ENCODE peak calls at places on chromosomes 13 and 19, in four cellular contexts. O is lower leg skin, R is mucosa of descending colon, M is left lung. G is an unnamed sample.

GRCh38 chr13:77697208-77698103 is at the start of gene SLAIN1:
- DNase-seq in R (peak), M (peak), O (peak), G (no peak)

GRCh38 chr13:96053003-96053703 is at the start of gene UGGT2:
- DNase-seq in O (peak), M (peak), R (peak), G (peak)

GRCh38 chr13:78603240-78603947 is at the start of gene POU4F1:
- DNase-seq in M (no peak), O (no peak), R (peak), G (no peak)

GRCh38 chr19:45973564-45974338 is at the start of gene NOVA2:
- DNase-seq in O (peak), R (peak), M (peak), G (peak)

GRCh38 chr13:93767917-93768422 is 541.4 kb downstream of the GPC6 start:
- DNase-seq in O (no peak), M (no peak), R (peak), G (peak)

GRCh38 chr19:3452456-3453068 is 27.8 kb downstream of the SMIM24 start:
- DNase-seq in O (no peak), M (no peak), R (no peak), G (no peak)

GRCh38 chr13:44972956-44973581 is 16.2 kb downstream of the NUFIP1 start:
- DNase-seq in O (no peak), M (no peak), R (no peak), G (no peak)

GRCh38 chr19:2389594-2389993 is 29.5 kb downstream of the TMPRSS9 start:
- DNase-seq in R (no peak), M (no peak), O (no peak), G (no peak)

GRCh38 chr19:38949580-38950367 is 19.0 kb downstream of the MRPS12 start:
- DNase-seq in M (peak), O (peak), R (peak), G (peak)

GRCh38 chr19:13995878-13996765 is 10.0 kb downstream of the RFX1 start:
- DNase-seq in O (no peak), M (no peak), R (no peak), G (no peak)

GRCh38 chr19:36041831-36042230 is 9.2 kb upstream of the CLIP3 start:
- DNase-seq in M (no peak), O (no peak), R (no peak), G (peak)

GRCh38 chr19:35811317-35812219 is 1.1 kb downstream of the PRODH2 start:
- DNase-seq in O (no peak), R (no peak), M (no peak), G (no peak)

GRCh38 chr13:98216135-98216565 is 39.1 kb upstream of the RNF113B start:
- DNase-seq in M (peak), O (no peak), R (peak), G (peak)

GRCh38 chr13:100392709-100393630 is 195.6 kb downstream of the GGACT start:
- DNase-seq in M (peak), R (peak), O (peak), G (peak)

GRCh38 chr13:106710267-106710666 is 142.3 kb upstream of the ARGLU1 start:
- DNase-seq in M (no peak), O (no peak), R (no peak), G (no peak)

GRCh38 chr19:38059897-38060296 is 152.9 kb downstream of the SIPA1L3 start:
- DNase-seq in R (no peak), M (no peak), O (no peak), G (no peak)

GRCh38 chr13:47831265-47831664 is 169.8 kb downstream of the SUCLA2 start:
- DNase-seq in M (no peak), O (no peak), R (no peak), G (no peak)

GRCh38 chr13:109226631-109227030 is 559.8 kb downstream of the IRS2 start:
- DNase-seq in O (no peak), M (no peak), R (no peak), G (no peak)

GRCh38 chr19:54154603-54155345 is 4.7 kb downstream of the LENG1 start:
- DNase-seq in R (no peak), M (no peak), O (no peak), G (no peak)

GRCh38 chr13:69683921-69684663 is 423.5 kb upstream of the ATXN8OS start:
- DNase-seq in R (peak), O (no peak), M (no peak), G (no peak)

GRCh38 chr19:28067882-28068281 is 1145.1 kb downstream of the UQCRFS1 start:
- DNase-seq in R (no peak), O (no peak), M (no peak), G (no peak)

GRCh38 chr19:45306522-45307027 is 16.1 kb downstream of the CKM start:
- DNase-seq in M (no peak), O (no peak), R (no peak), G (no peak)

GRCh38 chr13:112062047-112062618 is 4.8 kb upstream of the SOX1 start:
- DNase-seq in R (no peak), M (no peak), O (no peak), G (no peak)

GRCh38 chr19:31263317-31263716 is 85.9 kb downstream of the TSHZ3 start:
- DNase-seq in O (peak), R (no peak), M (peak), G (no peak)

GRCh38 chr19:46408611-46409039 is 4.7 kb downstream of the CCDC8 start:
- DNase-seq in M (peak), O (no peak), R (peak), G (no peak)

DNA sequence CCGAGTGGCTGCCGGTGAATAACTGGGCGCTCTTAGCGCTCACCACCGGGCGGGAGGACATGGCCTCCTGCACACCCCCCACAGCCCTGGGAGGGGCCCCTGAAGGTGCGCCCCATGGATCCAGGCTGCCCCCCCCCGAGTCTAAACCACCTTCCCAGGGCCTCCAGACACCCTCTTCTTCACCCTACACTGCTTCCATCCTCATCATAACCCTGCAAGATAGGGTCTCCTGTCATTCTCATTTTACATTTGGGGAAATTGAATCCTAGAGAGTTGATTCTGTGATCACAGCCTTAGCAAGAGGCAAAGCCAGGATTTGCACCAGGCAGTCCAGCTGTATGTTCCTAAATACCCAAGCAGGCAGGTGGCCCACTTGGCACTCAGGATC is 110.8 kb downstream of the PTPRS start:
- DNase-seq in O (no peak), M (no peak), R (no peak), G (no peak)
- H3K4me3 ChIP-seq in O (no peak), M (no peak), R (no peak), G (no peak)

DNA sequence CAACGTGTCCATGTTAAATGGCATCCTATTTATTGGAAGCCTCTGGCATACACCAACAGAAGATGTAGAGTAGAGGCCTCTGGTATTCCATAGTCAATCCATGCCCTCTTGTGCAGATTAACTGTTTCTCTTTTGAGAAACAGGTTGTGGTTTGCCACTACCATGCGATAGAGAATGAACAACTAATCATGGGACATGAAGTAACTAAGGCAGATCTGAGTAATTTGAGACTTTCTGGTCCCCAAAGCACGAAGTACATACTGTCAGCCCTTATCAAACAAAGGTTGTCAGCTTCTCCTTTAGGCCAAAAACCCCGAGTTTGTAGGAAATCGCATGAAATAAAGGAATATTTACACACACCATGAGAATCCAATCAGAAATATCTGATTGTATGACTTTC is 3.6 kb downstream of the ZNF121 start:
- DNase-seq in O (no peak), R (no peak), M (no peak), G (no peak)
- H3K4me3 ChIP-seq in O (no peak), R (no peak), M (no peak), G (peak)

DNA sequence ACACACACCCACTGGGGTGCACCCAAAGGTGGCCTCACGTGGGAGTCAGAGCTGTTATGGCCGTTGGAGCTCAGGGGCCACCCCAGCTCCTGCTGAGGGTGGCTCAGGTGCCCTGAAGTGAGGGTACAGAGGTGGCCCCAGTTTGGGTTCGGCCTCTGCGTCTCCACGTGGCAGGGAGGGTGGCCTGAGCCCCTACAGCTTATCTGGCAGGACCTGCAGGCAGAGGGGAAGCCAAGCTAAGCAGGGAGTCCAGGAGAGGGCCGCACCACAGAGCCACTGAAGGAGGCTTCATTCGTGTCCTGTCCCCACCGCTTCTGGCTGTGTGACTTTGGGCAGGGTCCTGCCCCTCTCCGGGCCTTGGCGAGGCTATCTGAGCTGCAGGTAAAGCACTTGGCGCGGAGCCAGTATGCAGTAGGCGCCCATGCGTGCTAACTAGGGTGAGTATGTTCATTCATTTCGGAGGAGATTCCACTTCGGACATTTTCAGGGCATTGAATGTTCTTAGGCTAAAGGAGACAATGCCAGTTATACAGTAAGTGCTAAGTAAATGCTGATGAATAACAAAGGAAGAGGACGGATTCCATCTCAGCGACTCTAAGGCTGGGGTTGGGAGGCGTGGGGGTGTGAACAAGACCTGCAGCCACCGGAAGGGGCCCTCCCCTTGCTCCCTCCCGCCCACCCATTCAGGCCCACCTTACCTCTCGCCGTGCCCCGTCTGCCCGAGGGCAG is 4.9 kb downstream of the REX1BD start:
- DNase-seq in M (no peak), O (no peak), R (peak), G (no peak)
- H3K4me3 ChIP-seq in M (no peak), O (no peak), R (no peak), G (no peak)

DNA sequence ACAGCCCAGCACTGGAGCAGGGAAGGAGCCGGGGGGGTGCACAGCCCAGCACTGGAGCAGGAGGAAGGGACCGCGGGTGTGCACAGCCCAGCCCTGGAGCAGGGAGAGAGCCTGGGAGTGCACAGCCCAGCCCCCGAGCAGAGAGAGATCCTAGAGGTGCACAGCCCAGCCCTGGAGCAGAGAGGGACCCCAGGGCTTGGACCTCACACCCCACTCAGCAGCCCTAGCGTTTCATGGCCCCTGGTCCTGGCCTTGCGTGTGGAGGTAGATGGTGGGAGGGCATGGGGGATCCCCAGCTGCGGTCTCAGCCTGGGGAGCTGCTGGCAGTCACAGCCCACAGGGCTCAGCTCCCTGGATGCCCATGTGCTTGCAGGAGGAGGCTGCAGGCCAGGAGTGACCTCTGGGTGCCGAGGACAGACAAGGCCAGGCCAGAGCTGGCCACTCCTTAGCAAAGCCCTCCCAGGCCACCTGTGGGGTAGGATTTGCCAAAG is 25.1 kb downstream of the GAS6 start:
- DNase-seq in O (no peak), M (no peak), R (no peak), G (no peak)
- H3K4me3 ChIP-seq in O (no peak), M (no peak), R (no peak), G (no peak)

DNA sequence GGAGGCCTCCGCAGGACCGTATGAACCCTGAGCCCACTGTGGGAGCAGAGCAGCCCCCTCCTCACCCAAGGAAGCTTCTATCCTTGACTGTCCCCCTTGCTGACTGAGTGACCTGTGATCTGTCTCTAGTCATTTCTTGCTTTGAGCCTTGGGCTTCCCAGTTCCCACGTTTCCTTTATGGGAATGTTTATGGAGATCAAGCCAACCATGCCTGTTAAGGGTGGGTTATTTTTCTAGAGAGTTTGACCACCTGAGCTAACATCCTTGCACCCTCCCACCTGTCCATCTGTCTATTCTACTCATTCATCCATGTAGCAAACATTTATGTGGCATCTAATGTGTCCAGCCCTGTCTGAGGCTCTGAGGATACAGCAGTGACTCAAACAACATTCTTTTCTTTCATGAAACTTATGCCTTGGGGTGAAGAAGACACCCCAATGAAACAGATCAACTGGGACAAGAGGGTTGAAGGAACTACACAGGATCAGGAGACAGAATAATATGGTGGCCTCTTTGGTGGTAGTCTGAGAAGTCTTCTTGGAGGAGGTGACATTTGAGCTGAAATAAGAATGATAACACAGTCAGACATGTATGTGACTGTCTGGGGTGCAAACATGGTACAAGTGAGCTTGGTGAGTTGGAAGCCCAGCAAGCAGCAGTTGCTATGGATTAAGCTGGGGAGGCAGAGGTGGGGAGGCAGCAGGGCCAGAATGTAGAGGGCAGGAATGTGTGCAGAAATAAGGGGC is 30.5 kb downstream of the CERS4 start:
- DNase-seq in R (no peak), O (no peak), M (no peak), G (no peak)
- H3K4me3 ChIP-seq in R (no peak), O (no peak), M (no peak), G (no peak)

GRCh38 chr13:113989585-113990300 is 15.9 kb upstream of the C13orf46 start:
- DNase-seq in O (peak), R (no peak), M (no peak), G (no peak)

GRCh38 chr13:113991676-113992179 is 17.9 kb upstream of the C13orf46 start:
- DNase-seq in R (no peak), M (no peak), O (no peak), G (no peak)

GRCh38 chr13:113992276-113993005 is 18.6 kb upstream of the C13orf46 start:
- DNase-seq in R (no peak), M (no peak), O (no peak), G (no peak)

GRCh38 chr13:113990321-113990837 is 16.5 kb upstream of the C13orf46 start:
- DNase-seq in M (peak), O (peak), R (no peak), G (no peak)

GRCh38 chr13:113991191-113991669 is 17.4 kb upstream of the C13orf46 start:
- DNase-seq in R (no peak), M (peak), O (peak), G (no peak)
- H3K4me3 ChIP-seq in R (no peak), M (no peak), O (no peak), G (no peak)

GRCh38 chr19:48511321-48511731 is 309 bp downstream of the LMTK3 start:
- DNase-seq in M (no peak), O (no peak), R (no peak), G (no peak)
- H3K4me3 ChIP-seq in M (no peak), O (no peak), R (no peak), G (no peak)

GRCh38 chr13:38753878-38754277 is 67.0 kb downstream of the FREM2 start:
- DNase-seq in R (no peak), M (no peak), O (no peak), G (no peak)
- H3K4me3 ChIP-seq in R (no peak), M (no peak), O (no peak), G (no peak)